ENCODE peak calls at places on chromosome 6, in five cellular contexts. K, S, I, E and B are unnamed samples.

GRCh38 chr6:66496659-66497058 is 789.6 kb upstream of the EYS start:
- DNase-seq in K (no peak), S (no peak), E (no peak), I (no peak), B (no peak)

GRCh38 chr6:54860739-54861138 is 14.2 kb downstream of the FAM83B start:
- DNase-seq in I (peak; percentile 48), K (no peak), E (no peak), S (no peak), B (no peak)

GRCh38 chr6:40912158-40912946 is 126.7 kb downstream of the UNC5CL start:
- DNase-seq in S (no peak), I (no peak), K (peak; percentile 68), E (peak; percentile 66), B (peak; percentile 68)

GRCh38 chr6:157430834-157431233 is 49.8 kb downstream of the ZDHHC14 start:
- DNase-seq in K (no peak), E (no peak), S (no peak), I (no peak), B (no peak)

GRCh38 chr6:130602151-130602770 is 224.9 kb upstream of the SMLR1 start:
- DNase-seq in E (no peak), K (no peak), I (peak; percentile 94), S (peak; percentile 46), B (no peak)

GRCh38 chr6:158220786-158221442 is 52.8 kb downstream of the GTF2H5 start:
- DNase-seq in S (peak; percentile 70), E (peak; percentile 88), K (peak; percentile 85), I (peak; percentile 73), B (peak; percentile 91)

GRCh38 chr6:170159040-170159965 is 131.6 kb downstream of the DLL1 start:
- DNase-seq in K (no peak), E (no peak), I (no peak), S (no peak), B (no peak)

GRCh38 chr6:15389759-15390723 is 144.2 kb downstream of the JARID2 start:
- DNase-seq in I (peak; percentile 7), E (no peak), K (no peak), S (no peak), B (no peak)

GRCh38 chr6:14784596-14785360 is 461.1 kb upstream of the JARID2 start:
- DNase-seq in S (no peak), K (no peak), I (no peak), E (no peak), B (no peak)

GRCh38 chr6:21893778-21894177 is 300.2 kb downstream of the SOX4 start:
- DNase-seq in E (no peak), I (no peak), S (no peak), K (no peak), B (no peak)

GRCh38 chr6:146258206-146258605 is 229.3 kb downstream of the GRM1 start:
- DNase-seq in E (no peak), I (no peak), S (no peak), K (no peak), B (no peak)
- TF ChIP-seq POLR2A in E (no peak), I (no peak), S (no peak), K (no peak), B (no peak)

DNA sequence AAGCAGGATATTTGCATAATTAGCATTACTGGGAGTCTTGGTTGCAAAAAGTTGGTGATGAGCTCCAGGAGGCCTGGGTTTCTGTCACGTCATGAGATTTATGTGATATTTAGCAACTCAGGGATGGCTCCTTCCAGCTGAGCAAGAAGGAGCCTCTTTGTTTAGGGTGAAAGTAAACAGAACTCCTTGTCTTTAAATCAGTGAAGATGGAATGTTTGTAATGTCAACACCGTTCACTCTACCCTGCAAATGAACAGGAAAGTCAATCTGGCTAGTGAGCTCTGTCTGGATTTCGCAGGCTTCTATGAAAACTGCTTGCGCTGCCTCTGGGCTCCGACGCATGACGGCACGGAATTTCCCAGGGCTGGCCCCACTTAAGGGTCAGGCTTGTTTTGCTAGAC is 86.9 kb downstream of the PXDC1 start:
- DNase-seq in E (no peak), S (no peak), I (no peak), K (no peak), B (no peak)
- H3K27ac ChIP-seq in E (no peak overlapping the region), S (no peak overlapping the region), I (no peak overlapping the region), K (no peak overlapping the region), B (no peak overlapping the region)

GRCh38 chr6:36598326-36598725 is 4.2 kb downstream of the SRSF3 start:
- DNase-seq in E (peak; percentile 14), K (no peak), S (no peak), I (no peak), B (no peak)
- H3K4me1 ChIP-seq in E (peaks cover 37% of the 10 kb centered on the region), K (peaks cover 77% of the 10 kb centered on the region), S (peaks cover 12% of the 10 kb centered on the region), I (peaks cover 29% of the 10 kb centered on the region), B (no peaks in the 10 kb centered on the region)

DNA sequence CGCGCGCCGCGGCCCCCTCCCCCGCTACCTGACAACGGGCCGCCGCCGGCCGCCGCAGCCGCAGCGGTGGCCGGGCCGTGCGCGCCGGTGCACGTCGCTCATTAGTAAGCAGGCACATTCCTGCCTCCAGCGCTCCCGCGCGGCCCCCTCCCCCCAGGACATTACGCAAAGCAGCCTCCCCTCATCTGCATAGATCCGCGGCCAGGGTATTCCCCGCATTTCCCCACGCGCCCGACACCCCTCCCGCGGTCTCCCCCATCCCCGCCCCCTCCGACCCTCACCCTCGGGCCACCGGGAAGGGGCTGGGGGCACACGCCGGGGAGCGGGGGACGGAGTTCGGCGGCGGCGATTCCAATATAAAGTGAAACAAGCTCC is at the start of gene HIVEP2:
- DNase-seq in I (no peak), S (peak; percentile 91), E (peak; percentile 89), K (peak; percentile 88), B (peak; percentile 96)
- TF ChIP-seq POLR2A in I (no peak), S (peak; percentile 7), E (no peak), K (no peak), B (peak; percentile 25)

GRCh38 chr6:119035459-119035858 is 43.0 kb downstream of the FAM184A start:
- DNase-seq in E (no peak), S (no peak), K (no peak), I (no peak), B (no peak)
- H3K27ac ChIP-seq in E (no peak overlapping the region), S (no peak overlapping the region), K (no peak overlapping the region), I (no peak overlapping the region), B (no peak overlapping the region)